ENCODE peak calls at places on chromosomes 4 and X, in eight cellular contexts. J is astrocyte of the hippocampus, O is pons, B is ureter, X is M059J, Z is foreskin melanocyte, D is RCC 7860, A is amniotic stem cell. E is an unnamed sample.

GRCh38 chr4:97938141-97938540 is 205.1 kb downstream of the STPG2 start:
- DNase-seq in O (no peak), B (no peak), A (no peak), X (peak), D (no peak), J (no peak), Z (no peak), E (no peak)

GRCh38 chrX:13511557-13512330 is 57.7 kb upstream of the EGFL6 start:
- DNase-seq in X (no peak), B (no peak), A (no peak), Z (no peak), J (no peak), D (no peak), O (no peak), E (peak)

GRCh38 chr4:52655505-52655904 is 3.6 kb downstream of the USP46 start:
- DNase-seq in D (no peak), B (no peak), O (no peak), J (no peak), X (no peak), A (no peak), Z (no peak), E (no peak)

GRCh38 chr4:156972370-156972980 is 876 bp upstream of the PDGFC start:
- DNase-seq in O (peak), X (peak), A (no peak), J (no peak), B (no peak), D (no peak), Z (no peak), E (no peak)

GRCh38 chr4:88104902-88105610 is 53.4 kb downstream of the ABCG2 start:
- DNase-seq in B (no peak), X (peak), O (no peak), A (peak), J (peak), D (peak), Z (peak), E (peak)

GRCh38 chr4:153227501-153227900 is 23.3 kb downstream of the TRIM2 start:
- DNase-seq in O (no peak), Z (no peak), D (no peak), X (no peak), B (no peak), A (no peak), J (peak), E (no peak)

GRCh38 chrX:40175416-40176255 is 77.9 kb upstream of the BCOR start:
- DNase-seq in X (peak), B (peak), A (no peak), J (peak), Z (no peak), O (peak), D (no peak), E (peak)

GRCh38 chr4:136319789-136320470 is 1212.4 kb downstream of the PCDH18 start:
- DNase-seq in J (peak), A (no peak), D (peak), O (no peak), Z (no peak), X (peak), B (no peak), E (peak)

GRCh38 chr4:165330666-165331065 is 3.2 kb downstream of the MSMO1 start:
- DNase-seq in Z (no peak), X (no peak), O (no peak), J (no peak), D (no peak), A (no peak), B (no peak), E (no peak)

GRCh38 chrX:20829665-20830481 is 544.3 kb upstream of the CNKSR2 start:
- DNase-seq in A (no peak), J (peak), O (no peak), D (peak), Z (no peak), B (no peak), X (peak), E (peak)

GRCh38 chr4:42466285-42466684 is 69.0 kb downstream of the SHISA3 start:
- DNase-seq in B (no peak), A (no peak), Z (no peak), X (no peak), D (no peak), O (no peak), J (no peak), E (no peak)

GRCh38 chr4:106286611-106287010 is 29.4 kb downstream of the TBCK start:
- DNase-seq in O (no peak), Z (no peak), B (no peak), J (no peak), X (no peak), A (no peak), D (no peak), E (no peak)

GRCh38 chrX:7179446-7179845 is 31.5 kb upstream of the PUDP start:
- DNase-seq in J (no peak), D (no peak), B (no peak), A (no peak), Z (no peak), X (no peak), O (no peak), E (no peak)

GRCh38 chr4:188484256-188484655 is 345.0 kb downstream of the TRIML1 start:
- DNase-seq in D (no peak), Z (no peak), A (no peak), J (no peak), O (no peak), X (no peak), B (no peak), E (no peak)

GRCh38 chrX:130916636-130917422 is 13.8 kb upstream of the ENOX2 start:
- DNase-seq in B (no peak), J (peak), D (peak), X (peak), O (peak), A (no peak), Z (no peak), E (peak)